ENCODE peak calls at places on chromosome 11, in eight cellular contexts. B is psoas muscle, U is heart left ventricle, O is left ventricle myocardium inferior, X is body of pancreas, D is HCT116, R is ovary, A is neural progenitor cell. W is an unnamed sample.

GRCh38 chr11:68584097-68584496 is 100.2 kb upstream of the GAL start:
- DNase-seq in X (peak; percentile 52), D (no peak), O (peak; percentile 31), B (peak; percentile 59), U (peak; percentile 47), R (peak; percentile 41), A (peak; percentile 82), W (peak; percentile 28)

GRCh38 chr11:95154514-95154913 is 64.9 kb downstream of the ENDOD1 start:
- DNase-seq in O (no peak), D (peak; percentile 41), R (peak; percentile 61), A (peak; percentile 80), X (peak; percentile 55), U (peak; percentile 33), B (no peak), W (peak; percentile 55)

GRCh38 chr11:443542-444199 is 1.9 kb upstream of the ANO9 start:
- DNase-seq in A (no peak), B (no peak), U (no peak), R (no peak), O (no peak), X (no peak), D (no peak), W (no peak)

GRCh38 chr11:97966901-97967300 is 1053.8 kb upstream of the CNTN5 start:
- DNase-seq in A (no peak), R (no peak), X (no peak), D (no peak), U (no peak), B (no peak), O (no peak), W (no peak)

GRCh38 chr11:61671527-61671926 is 8.7 kb upstream of the DAGLA start:
- DNase-seq in R (no peak), O (no peak), X (peak; percentile 86), B (no peak), U (no peak), D (no peak), A (peak; percentile 68), W (no peak)

GRCh38 chr11:65301491-65302329 is 13.0 kb upstream of the CDC42EP2 start:
- DNase-seq in X (no peak), U (peak; percentile 74), B (peak; percentile 57), O (peak; percentile 78), R (peak; percentile 86), A (peak; percentile 78), D (no peak), W (no peak)

GRCh38 chr11:1653541-1654387 is 24.2 kb downstream of the KRTAP5-5 start:
- DNase-seq in A (no peak), D (no peak), O (no peak), X (no peak), B (no peak), U (no peak), R (no peak), W (no peak)

GRCh38 chr11:14422814-14423182 is 63.8 kb upstream of the RRAS2 start:
- DNase-seq in B (no peak), R (no peak), D (no peak), A (no peak), U (no peak), O (no peak), X (no peak), W (no peak)

GRCh38 chr11:74449369-74449931 is 17.9 kb downstream of the KCNE3 start:
- DNase-seq in B (no peak), O (no peak), R (no peak), X (peak; percentile 77), U (no peak), D (peak; percentile 57), A (peak; percentile 83), W (peak; percentile 26)

GRCh38 chr11:112343368-112344039 is 82.8 kb upstream of the PLET1 start:
- DNase-seq in B (no peak), R (no peak), U (no peak), D (no peak), A (no peak), O (no peak), X (no peak), W (no peak)

GRCh38 chr11:130523609-130524008 is 75.2 kb downstream of the ADAMTS15 start:
- DNase-seq in D (no peak), B (peak; percentile 29), U (no peak), O (no peak), A (no peak), X (no peak), R (no peak), W (no peak)

GRCh38 chr11:2824851-2825250 is 60.7 kb downstream of the CDKN1C start:
- DNase-seq in R (no peak), B (peak; percentile 64), D (no peak), U (no peak), A (no peak), X (peak; percentile 21), O (peak; percentile 40), W (no peak)

GRCh38 chr11:81987829-81988472 is 745.7 kb downstream of the FAM181B start:
- DNase-seq in O (no peak), B (no peak), A (no peak), R (peak; percentile 47), U (no peak), D (no peak), X (peak; percentile 57), W (no peak)

GRCh38 chr11:82995754-82996398 is 75.8 kb downstream of the RAB30 start:
- DNase-seq in X (no peak), R (no peak), U (no peak), A (no peak), B (peak; percentile 57), D (no peak), O (no peak), W (no peak)

GRCh38 chr11:56932572-56933235 is 56.0 kb upstream of the OR5AK2 start:
- DNase-seq in D (peak; percentile 63), A (no peak), X (no peak), U (no peak), O (no peak), R (no peak), B (no peak), W (no peak)

GRCh38 chr11:3947084-3947483 is 91.6 kb downstream of the STIM1 start:
- DNase-seq in D (no peak), B (no peak), O (no peak), X (peak; percentile 38), R (no peak), U (peak; percentile 36), A (no peak), W (peak; percentile 54)

GRCh38 chr11:95910638-95911368 is 13.1 kb downstream of the MTMR2 start:
- DNase-seq in D (no peak), B (no peak), U (no peak), O (no peak), R (no peak), A (no peak), X (no peak), W (no peak)

GRCh38 chr11:73312036-73312435 is 4.0 kb downstream of the ARHGEF17 start:
- DNase-seq in X (no peak), D (no peak), U (no peak), R (no peak), A (no peak), O (no peak), B (no peak), W (no peak)

GRCh38 chr11:73314121-73314948 is 6.3 kb downstream of the ARHGEF17 start:
- DNase-seq in B (no peak), D (no peak), O (peak; percentile 49), U (peak; percentile 80), A (peak; percentile 47), X (no peak), R (no peak), W (no peak)

GRCh38 chr11:73311394-73311869 is 3.4 kb downstream of the ARHGEF17 start:
- DNase-seq in R (no peak), X (no peak), A (no peak), D (no peak), B (no peak), U (no peak), O (no peak), W (no peak)

GRCh38 chr11:73313652-73314051 is 5.6 kb downstream of the ARHGEF17 start:
- DNase-seq in B (no peak), R (no peak), A (no peak), X (no peak), O (no peak), U (no peak), D (no peak), W (no peak)

GRCh38 chr11:73312806-73313403 is 4.8 kb downstream of the ARHGEF17 start:
- DNase-seq in R (no peak), O (no peak), A (no peak), B (no peak), U (no peak), D (no peak), X (no peak), W (no peak)
- H3K27ac ChIP-seq in R (peak overlapping the region; percentile 59), O (peak overlapping the region; percentile 99), A (no peak overlapping the region), B (peak overlapping the region; percentile 41), U (peak overlapping the region; percentile 100), D (no peak overlapping the region), X (no peak overlapping the region), W (no peak overlapping the region)

GRCh38 chr11:16979708-16980622 is 34.2 kb downstream of the PLEKHA7 start:
- DNase-seq in A (peak; percentile 25), O (no peak), R (no peak), B (no peak), U (no peak), D (no peak), X (no peak), W (no peak)

GRCh38 chr11:16976360-16976759 is 37.9 kb downstream of the PLEKHA7 start:
- DNase-seq in D (no peak), A (no peak), R (no peak), U (no peak), X (no peak), B (no peak), O (no peak), W (no peak)

GRCh38 chr11:16978021-16978370 is 36.2 kb downstream of the PLEKHA7 start:
- DNase-seq in B (no peak), U (no peak), O (no peak), X (no peak), R (no peak), D (no peak), A (peak; percentile 67), W (no peak)

GRCh38 chr11:16973565-16973964 is 40.6 kb downstream of the PLEKHA7 start:
- DNase-seq in A (no peak), X (no peak), O (no peak), R (no peak), U (no peak), D (no peak), B (no peak), W (no peak)

GRCh38 chr11:16977136-16978020 is 36.8 kb downstream of the PLEKHA7 start:
- DNase-seq in B (no peak), X (no peak), D (no peak), U (no peak), A (no peak), R (no peak), O (no peak), W (no peak)
- H3K9me3 ChIP-seq in B (no peaks in the 10 kb centered on the region), X (no peaks in the 10 kb centered on the region), D (no peaks in the 10 kb centered on the region), U (no peaks in the 10 kb centered on the region), A (no peaks in the 10 kb centered on the region), R (no peaks in the 10 kb centered on the region), O (no peaks in the 10 kb centered on the region), W (no peaks in the 10 kb centered on the region)

DNA sequence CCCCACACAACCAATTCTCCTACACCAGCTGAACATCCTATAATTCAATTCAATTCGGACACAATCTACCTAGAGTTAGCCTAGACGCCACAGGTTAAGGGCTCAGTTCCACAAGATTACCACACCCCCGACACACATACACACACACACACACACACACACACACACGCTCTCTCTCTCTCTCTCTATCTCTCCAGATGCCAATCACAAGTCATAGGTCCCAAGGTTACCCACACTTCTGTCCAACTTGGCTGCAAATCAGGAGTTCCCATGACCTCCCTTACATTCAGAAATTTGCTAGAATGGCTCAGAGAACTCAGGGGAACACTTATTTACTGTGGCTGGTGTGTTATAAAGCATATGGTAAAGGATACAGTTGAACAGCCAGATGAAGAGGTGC is 204.0 kb downstream of the DBX1 start:
- DNase-seq in B (no peak), A (no peak), O (no peak), R (no peak), U (no peak), X (peak; percentile 70), D (no peak), W (no peak)
- H3K27ac ChIP-seq in B (no peak overlapping the region), A (no peak overlapping the region), O (no peak overlapping the region), R (no peak overlapping the region), U (no peak overlapping the region), X (no peak overlapping the region), D (no peak overlapping the region), W (no peak overlapping the region)

GRCh38 chr11:70746351-70746750 is 348.0 kb downstream of the CTTN start:
- DNase-seq in R (no peak), D (no peak), O (peak; percentile 2), U (no peak), B (no peak), X (no peak), A (no peak), W (no peak)
- H3K9me3 ChIP-seq in R (no peaks in the 10 kb centered on the region), D (peaks cover 11% of the 10 kb centered on the region), O (peaks cover 24% of the 10 kb centered on the region), U (peaks cover 18% of the 10 kb centered on the region), B (peaks cover 11% of the 10 kb centered on the region), X (no peaks in the 10 kb centered on the region), A (peaks cover 8% of the 10 kb centered on the region), W (peaks cover 13% of the 10 kb centered on the region)

W was measured in CD4-positive, alpha-beta T cell.